ENCODE peak calls at places on chromosomes 7 and 10, in six cellular contexts. One of them, this sample, is unnamed.

GRCh38 chr7:8070451-8071180 is 102.0 kb downstream of the GLCCI1 start:
- DNase-seq in A549: no peak
- DNase-seq in esophagus muscularis mucosa: no peak
- DNase-seq in iPS DF 6.9: no peak
- DNase-seq in spleen: no peak
- DNase-seq in tibial artery: no peak
- DNase-seq in this sample: no peak

GRCh38 chr7:116317907-116318306 is 107.6 kb downstream of the TES start:
- DNase-seq in iPS DF 6.9: no peak
- DNase-seq in A549: no peak
- DNase-seq in tibial artery: no peak
- DNase-seq in esophagus muscularis mucosa: no peak
- DNase-seq in spleen: no peak
- DNase-seq in this sample: no peak

GRCh38 chr10:75408911-75409885 is 7.6 kb upstream of the ZNF503 start:
- DNase-seq in spleen: peak; percentile 88
- DNase-seq in A549: peak; percentile 78
- DNase-seq in iPS DF 6.9: no peak
- DNase-seq in tibial artery: peak; percentile 89
- DNase-seq in esophagus muscularis mucosa: no peak
- DNase-seq in this sample: no peak

GRCh38 chr7:151115836-151116418 is 29.7 kb downstream of the AGAP3 start:
- DNase-seq in tibial artery: no peak
- DNase-seq in iPS DF 6.9: no peak
- DNase-seq in esophagus muscularis mucosa: no peak
- DNase-seq in A549: no peak
- DNase-seq in spleen: no peak
- DNase-seq in this sample: no peak

GRCh38 chr7:916291-916941 is 38.1 kb downstream of the ADAP1 start:
- DNase-seq in A549: no peak
- DNase-seq in esophagus muscularis mucosa: no peak
- DNase-seq in iPS DF 6.9: no peak
- DNase-seq in tibial artery: peak; percentile 64
- DNase-seq in spleen: peak; percentile 64
- DNase-seq in this sample: no peak

GRCh38 chr10:31944071-31944433 is 15.4 kb upstream of the ARHGAP12 start:
- DNase-seq in tibial artery: no peak
- DNase-seq in esophagus muscularis mucosa: no peak
- DNase-seq in iPS DF 6.9: no peak
- DNase-seq in A549: no peak
- DNase-seq in spleen: no peak
- DNase-seq in this sample: no peak

GRCh38 chr10:63666836-63667383 is 145.7 kb downstream of the REEP3 start:
- DNase-seq in A549: no peak
- DNase-seq in esophagus muscularis mucosa: no peak
- DNase-seq in spleen: no peak
- DNase-seq in tibial artery: no peak
- DNase-seq in iPS DF 6.9: no peak
- DNase-seq in this sample: no peak

GRCh38 chr10:91284486-91285090 is 64.1 kb downstream of the PCGF5 start:
- DNase-seq in spleen: no peak
- DNase-seq in tibial artery: no peak
- DNase-seq in A549: no peak
- DNase-seq in iPS DF 6.9: no peak
- DNase-seq in esophagus muscularis mucosa: no peak
- DNase-seq in this sample: peak; percentile 55

GRCh38 chr7:22587322-22587721 is 87.3 kb upstream of the STEAP1B start:
- DNase-seq in A549: no peak
- DNase-seq in spleen: no peak
- DNase-seq in esophagus muscularis mucosa: no peak
- DNase-seq in iPS DF 6.9: no peak
- DNase-seq in tibial artery: no peak
- DNase-seq in this sample: no peak

GRCh38 chr7:12729112-12729511 is 41.7 kb downstream of the ARL4A start:
- DNase-seq in esophagus muscularis mucosa: no peak
- DNase-seq in spleen: no peak
- DNase-seq in A549: no peak
- DNase-seq in tibial artery: peak; percentile 78
- DNase-seq in iPS DF 6.9: peak; percentile 41
- DNase-seq in this sample: peak; percentile 70

GRCh38 chr7:17487343-17487742 is 188.9 kb downstream of the AHR start:
- DNase-seq in esophagus muscularis mucosa: no peak
- DNase-seq in tibial artery: no peak
- DNase-seq in A549: no peak
- DNase-seq in iPS DF 6.9: no peak
- DNase-seq in spleen: no peak
- DNase-seq in this sample: no peak

GRCh38 chr7:9822458-9823290 is 1151.0 kb upstream of the PHF14 start:
- DNase-seq in iPS DF 6.9: no peak
- DNase-seq in spleen: no peak
- DNase-seq in tibial artery: no peak
- DNase-seq in esophagus muscularis mucosa: no peak
- DNase-seq in A549: no peak
- DNase-seq in this sample: no peak

GRCh38 chr7:112985377-112985987 is 101.1 kb downstream of the GPR85 start:
- DNase-seq in esophagus muscularis mucosa: no peak
- DNase-seq in spleen: no peak
- DNase-seq in tibial artery: no peak
- DNase-seq in iPS DF 6.9: no peak
- DNase-seq in A549: no peak
- DNase-seq in this sample: no peak

GRCh38 chr10:101287922-101288638 is 58.8 kb upstream of the LBX1 start:
- DNase-seq in esophagus muscularis mucosa: no peak
- DNase-seq in iPS DF 6.9: no peak
- DNase-seq in spleen: no peak
- DNase-seq in tibial artery: no peak
- DNase-seq in A549: peak; percentile 58
- DNase-seq in this sample: no peak

GRCh38 chr7:135708041-135708440 is 19.9 kb downstream of the SLC13A4 start:
- DNase-seq in spleen: no peak
- DNase-seq in iPS DF 6.9: no peak
- DNase-seq in esophagus muscularis mucosa: no peak
- DNase-seq in tibial artery: no peak
- DNase-seq in A549: no peak
- DNase-seq in this sample: no peak

DNA sequence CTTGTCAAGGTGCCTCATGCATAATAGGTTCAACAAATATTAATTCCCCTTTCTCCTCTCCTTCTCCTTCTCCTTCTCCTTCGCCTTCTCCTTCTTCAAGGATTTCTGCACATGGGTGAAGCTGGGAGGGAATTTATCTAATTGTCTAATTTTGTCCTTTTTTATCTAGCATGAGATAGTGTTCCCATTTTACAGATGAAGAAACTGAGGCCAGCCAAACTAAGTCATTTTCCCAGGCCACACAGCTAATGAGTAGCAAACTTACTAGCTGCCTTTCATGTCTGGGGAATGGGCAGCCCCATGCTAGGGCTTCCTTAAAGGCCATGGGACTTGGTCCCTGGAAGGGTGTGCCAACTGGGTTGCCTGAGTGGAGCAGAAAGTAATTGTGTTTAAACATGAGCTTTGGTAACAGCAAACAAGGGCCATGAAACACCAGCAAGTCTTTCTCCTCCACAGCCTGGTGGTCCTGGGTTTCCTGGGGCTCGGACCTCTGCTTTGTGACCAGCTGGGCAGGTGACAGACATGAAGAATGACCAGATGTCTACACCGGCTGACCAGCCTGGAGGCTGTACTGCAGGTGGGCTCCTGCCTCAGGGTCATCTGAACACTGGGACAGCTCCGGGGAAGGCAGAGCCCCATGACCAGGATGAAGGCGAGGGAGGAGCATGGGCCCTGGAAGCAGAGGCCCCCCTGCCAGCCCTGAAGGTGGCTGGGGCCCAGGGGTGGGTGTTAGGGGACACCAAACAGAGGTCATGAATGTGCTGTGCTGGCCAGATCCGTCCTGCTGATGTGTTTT is 138.0 kb downstream of the PTPN20 start:
- DNase-seq in A549: no peak
- DNase-seq in spleen: peak; percentile 62
- DNase-seq in esophagus muscularis mucosa: no peak
- DNase-seq in iPS DF 6.9: no peak
- DNase-seq in tibial artery: peak; percentile 64
- DNase-seq in this sample: no peak
- H3K4me3 ChIP-seq in A549: no peak overlapping the region
- H3K4me3 ChIP-seq in spleen: no peak overlapping the region
- H3K4me3 ChIP-seq in esophagus muscularis mucosa: no peak overlapping the region
- H3K4me3 ChIP-seq in iPS DF 6.9: no peak overlapping the region
- H3K4me3 ChIP-seq in tibial artery: no peak overlapping the region
- H3K4me3 ChIP-seq in this sample: no peak overlapping the region

GRCh38 chr7:44981035-44981706 is 2.4 kb upstream of the MYO1G start:
- DNase-seq in spleen: peak; percentile 68
- DNase-seq in tibial artery: no peak
- DNase-seq in esophagus muscularis mucosa: no peak
- DNase-seq in iPS DF 6.9: no peak
- DNase-seq in A549: no peak
- DNase-seq in this sample: no peak

GRCh38 chr7:44977956-44978355 is 859 bp downstream of the MYO1G start:
- DNase-seq in spleen: peak; percentile 83
- DNase-seq in esophagus muscularis mucosa: no peak
- DNase-seq in A549: no peak
- DNase-seq in tibial artery: no peak
- DNase-seq in iPS DF 6.9: no peak
- DNase-seq in this sample: no peak

GRCh38 chr7:44980393-44981034 is 1.7 kb upstream of the MYO1G start:
- DNase-seq in iPS DF 6.9: no peak
- DNase-seq in esophagus muscularis mucosa: no peak
- DNase-seq in spleen: peak; percentile 73
- DNase-seq in tibial artery: no peak
- DNase-seq in A549: no peak
- DNase-seq in this sample: no peak

GRCh38 chr7:44978511-44979366 is at the start of gene MYO1G:
- DNase-seq in iPS DF 6.9: no peak
- DNase-seq in esophagus muscularis mucosa: no peak
- DNase-seq in tibial artery: no peak
- DNase-seq in A549: no peak
- DNase-seq in spleen: peak; percentile 97
- DNase-seq in this sample: no peak

DNA sequence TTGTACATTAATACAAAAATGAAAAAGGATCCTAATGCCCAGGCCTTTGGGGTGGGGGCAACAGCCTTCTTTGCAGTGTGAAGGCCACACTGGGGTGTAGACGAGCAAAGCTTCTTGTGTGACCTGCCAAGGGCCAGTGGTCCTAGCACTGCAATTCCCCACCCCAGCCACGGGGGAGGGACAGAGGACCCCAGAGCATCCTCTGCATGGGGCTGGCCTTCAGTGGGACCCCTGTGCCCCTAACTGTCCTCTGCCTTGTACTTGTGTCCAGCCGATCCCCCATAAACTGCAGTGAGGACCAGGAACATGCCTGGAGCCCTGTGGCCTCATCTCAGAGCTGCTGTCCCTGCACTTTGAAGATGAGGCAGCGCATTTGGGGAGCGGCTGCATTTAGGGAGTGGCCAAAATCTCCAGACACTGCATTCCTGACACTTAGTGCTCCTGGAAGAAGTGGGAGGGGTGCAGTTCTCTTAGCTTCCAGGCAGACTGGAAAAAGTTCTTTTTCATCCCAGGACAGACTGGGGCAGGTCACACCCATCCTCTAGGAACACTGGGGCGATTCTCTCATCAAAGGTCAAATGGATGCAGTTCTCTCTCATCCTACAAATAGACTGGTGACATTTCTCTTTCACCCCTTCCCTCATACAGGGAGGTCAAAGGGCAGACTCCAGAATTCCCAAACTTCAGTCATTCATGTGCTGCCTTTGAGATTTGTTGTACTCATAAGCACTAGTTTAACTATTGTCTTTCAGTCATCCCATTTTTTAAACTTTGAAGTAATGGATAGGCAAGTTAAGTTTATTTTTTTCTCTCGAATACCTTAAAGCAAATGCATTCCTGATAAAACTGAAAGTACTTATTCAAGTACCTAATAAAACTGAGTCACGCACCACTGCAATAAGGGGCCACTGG is 922 bp upstream of the MYO1G start:
- DNase-seq in tibial artery: no peak
- DNase-seq in iPS DF 6.9: no peak
- DNase-seq in A549: no peak
- DNase-seq in spleen: peak; percentile 83
- DNase-seq in esophagus muscularis mucosa: no peak
- DNase-seq in this sample: no peak
- H3K4me1 ChIP-seq in tibial artery: no peaks in the 10 kb centered on the region
- H3K4me1 ChIP-seq in iPS DF 6.9: no peaks in the 10 kb centered on the region
- H3K4me1 ChIP-seq in A549: peaks cover 31% of the 10 kb centered on the region
- H3K4me1 ChIP-seq in spleen: peaks cover 84% of the 10 kb centered on the region
- H3K4me1 ChIP-seq in esophagus muscularis mucosa: peaks cover 49% of the 10 kb centered on the region
- H3K4me1 ChIP-seq in this sample: peaks cover 4% of the 10 kb centered on the region

DNA sequence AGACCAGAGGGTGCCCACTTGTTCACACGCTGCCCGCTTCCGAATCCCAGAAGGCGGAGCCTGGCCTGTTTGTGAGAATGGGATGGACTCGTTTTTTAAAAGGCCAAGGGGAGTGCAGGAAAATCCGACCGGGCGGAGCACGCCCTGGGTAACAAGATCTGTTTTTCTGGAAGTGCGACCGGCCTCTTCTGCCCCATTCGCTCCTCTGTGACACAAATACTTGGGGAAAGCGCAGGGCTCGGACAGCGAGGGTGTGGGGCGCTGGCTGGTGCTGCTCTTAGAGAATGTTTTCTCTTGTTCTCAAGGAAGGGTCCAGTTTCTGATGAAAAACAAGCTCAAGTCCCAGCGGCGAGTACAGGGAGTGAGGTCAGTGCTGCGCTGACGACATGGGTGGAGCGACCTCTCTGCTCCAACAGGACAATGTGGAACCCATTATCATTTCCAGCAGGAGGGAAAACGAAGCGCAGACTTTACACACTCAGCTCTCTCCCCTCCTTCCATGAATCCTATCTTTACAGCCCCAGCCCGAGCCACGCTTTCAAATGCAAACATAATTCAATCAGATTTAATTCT is 1.3 kb downstream of the RADIL start:
- DNase-seq in A549: no peak
- DNase-seq in esophagus muscularis mucosa: peak; percentile 93
- DNase-seq in iPS DF 6.9: no peak
- DNase-seq in spleen: no peak
- DNase-seq in tibial artery: peak; percentile 84
- DNase-seq in this sample: peak; percentile 66
- H3K4me3 ChIP-seq in A549: no peak overlapping the region
- H3K4me3 ChIP-seq in esophagus muscularis mucosa: peak overlapping the region; percentile 78
- H3K4me3 ChIP-seq in iPS DF 6.9: peak overlapping the region; percentile 53
- H3K4me3 ChIP-seq in spleen: peak overlapping the region; percentile 47
- H3K4me3 ChIP-seq in tibial artery: peak overlapping the region; percentile 88
- H3K4me3 ChIP-seq in this sample: peak overlapping the region; percentile 80

GRCh38 chr7:47281966-47282643 is 299.8 kb downstream of the TNS3 start:
- DNase-seq in esophagus muscularis mucosa: no peak
- DNase-seq in A549: no peak
- DNase-seq in spleen: no peak
- DNase-seq in tibial artery: no peak
- DNase-seq in iPS DF 6.9: no peak
- DNase-seq in this sample: no peak

GRCh38 chr7:47284691-47285246 is 297.1 kb downstream of the TNS3 start:
- DNase-seq in iPS DF 6.9: no peak
- DNase-seq in spleen: no peak
- DNase-seq in esophagus muscularis mucosa: peak; percentile 72
- DNase-seq in tibial artery: no peak
- DNase-seq in A549: no peak
- DNase-seq in this sample: no peak

GRCh38 chr7:47282790-47283496 is 299.0 kb downstream of the TNS3 start:
- DNase-seq in A549: no peak
- DNase-seq in spleen: no peak
- DNase-seq in iPS DF 6.9: no peak
- DNase-seq in tibial artery: peak; percentile 43
- DNase-seq in esophagus muscularis mucosa: no peak
- DNase-seq in this sample: no peak

GRCh38 chr7:47285860-47286491 is 295.9 kb downstream of the TNS3 start:
- DNase-seq in A549: no peak
- DNase-seq in esophagus muscularis mucosa: peak; percentile 68
- DNase-seq in iPS DF 6.9: no peak
- DNase-seq in spleen: no peak
- DNase-seq in tibial artery: no peak
- DNase-seq in this sample: no peak

GRCh38 chr7:47283497-47284131 is 298.3 kb downstream of the TNS3 start:
- DNase-seq in A549: peak; percentile 63
- DNase-seq in iPS DF 6.9: no peak
- DNase-seq in esophagus muscularis mucosa: no peak
- DNase-seq in tibial artery: no peak
- DNase-seq in spleen: no peak
- DNase-seq in this sample: no peak
- H3K4me1 ChIP-seq in A549: peaks cover 22% of the 10 kb centered on the region
- H3K4me1 ChIP-seq in iPS DF 6.9: no peaks in the 10 kb centered on the region
- H3K4me1 ChIP-seq in esophagus muscularis mucosa: no peaks in the 10 kb centered on the region
- H3K4me1 ChIP-seq in tibial artery: no peaks in the 10 kb centered on the region
- H3K4me1 ChIP-seq in spleen: no peaks in the 10 kb centered on the region
- H3K4me1 ChIP-seq in this sample: no peaks in the 10 kb centered on the region

This sample was measured in NT2/D1.